ENCODE peak calls at places on chromosomes 12 and 14, in four cellular contexts. One of them, this sample, is unnamed.

GRCh38 chr12:89256060-89256459 is 96.2 kb downstream of the DUSP6 start:
- DNase-seq in GDM1: no peak
- DNase-seq in activated T-helper 9 cell treated with anti-CD3 and anti-CD28 coated beads, Interleukin-2, amount 50 U/mL, for 16 hours: no peak
- DNase-seq in memory B cell: no peak
- DNase-seq in this sample: no peak

GRCh38 chr12:130879212-130879686 is 7.4 kb downstream of the RAN start:
- DNase-seq in GDM1: no peak
- DNase-seq in activated T-helper 9 cell treated with anti-CD3 and anti-CD28 coated beads, Interleukin-2, amount 50 U/mL, for 16 hours: no peak
- DNase-seq in memory B cell: peak
- DNase-seq in this sample: no peak

GRCh38 chr12:93094988-93095737 is 166.1 kb upstream of the EEA1 start:
- DNase-seq in GDM1: no peak
- DNase-seq in activated T-helper 9 cell treated with anti-CD3 and anti-CD28 coated beads, Interleukin-2, amount 50 U/mL, for 16 hours: no peak
- DNase-seq in memory B cell: no peak
- DNase-seq in this sample: no peak

GRCh38 chr12:121800694-121801600 is 2.9 kb upstream of the SETD1B start:
- DNase-seq in GDM1: peak
- DNase-seq in activated T-helper 9 cell treated with anti-CD3 and anti-CD28 coated beads, Interleukin-2, amount 50 U/mL, for 16 hours: peak
- DNase-seq in memory B cell: no peak
- DNase-seq in this sample: no peak

GRCh38 chr14:64544607-64545312 is 4.2 kb downstream of the HSPA2 start:
- DNase-seq in GDM1: no peak
- DNase-seq in activated T-helper 9 cell treated with anti-CD3 and anti-CD28 coated beads, Interleukin-2, amount 50 U/mL, for 16 hours: no peak
- DNase-seq in memory B cell: no peak
- DNase-seq in this sample: no peak

GRCh38 chr12:63292476-63293228 is 141.7 kb upstream of the AVPR1A start:
- DNase-seq in GDM1: no peak
- DNase-seq in activated T-helper 9 cell treated with anti-CD3 and anti-CD28 coated beads, Interleukin-2, amount 50 U/mL, for 16 hours: no peak
- DNase-seq in memory B cell: no peak
- DNase-seq in this sample: no peak

GRCh38 chr12:72547593-72547992 is 275.4 kb downstream of the TRHDE start:
- DNase-seq in GDM1: no peak
- DNase-seq in activated T-helper 9 cell treated with anti-CD3 and anti-CD28 coated beads, Interleukin-2, amount 50 U/mL, for 16 hours: no peak
- DNase-seq in memory B cell: no peak
- DNase-seq in this sample: no peak

GRCh38 chr12:5988659-5989116 is 43.6 kb upstream of the ANO2 start:
- DNase-seq in GDM1: peak
- DNase-seq in activated T-helper 9 cell treated with anti-CD3 and anti-CD28 coated beads, Interleukin-2, amount 50 U/mL, for 16 hours: peak
- DNase-seq in memory B cell: peak
- DNase-seq in this sample: peak

GRCh38 chr12:109863961-109864712 is 16.2 kb downstream of the GLTP start:
- DNase-seq in GDM1: no peak
- DNase-seq in activated T-helper 9 cell treated with anti-CD3 and anti-CD28 coated beads, Interleukin-2, amount 50 U/mL, for 16 hours: no peak
- DNase-seq in memory B cell: no peak
- DNase-seq in this sample: no peak

GRCh38 chr12:103627189-103627855 is 40.2 kb downstream of the STAB2 start:
- DNase-seq in GDM1: no peak
- DNase-seq in activated T-helper 9 cell treated with anti-CD3 and anti-CD28 coated beads, Interleukin-2, amount 50 U/mL, for 16 hours: no peak
- DNase-seq in memory B cell: no peak
- DNase-seq in this sample: no peak

GRCh38 chr14:63650336-63650952 is 8.8 kb upstream of the WDR89 start:
- DNase-seq in GDM1: no peak
- DNase-seq in activated T-helper 9 cell treated with anti-CD3 and anti-CD28 coated beads, Interleukin-2, amount 50 U/mL, for 16 hours: no peak
- DNase-seq in memory B cell: no peak
- DNase-seq in this sample: no peak

GRCh38 chr14:75877292-75877691 is 104.5 kb downstream of the TGFB3 start:
- DNase-seq in GDM1: no peak
- DNase-seq in activated T-helper 9 cell treated with anti-CD3 and anti-CD28 coated beads, Interleukin-2, amount 50 U/mL, for 16 hours: no peak
- DNase-seq in memory B cell: no peak
- DNase-seq in this sample: no peak

GRCh38 chr12:62758216-62758615 is 176.7 kb downstream of the PPM1H start:
- DNase-seq in GDM1: no peak
- DNase-seq in activated T-helper 9 cell treated with anti-CD3 and anti-CD28 coated beads, Interleukin-2, amount 50 U/mL, for 16 hours: no peak
- DNase-seq in memory B cell: no peak
- DNase-seq in this sample: no peak

GRCh38 chr12:121937654-121938053 is 19.3 kb downstream of the CFAP251 start:
- DNase-seq in GDM1: no peak
- DNase-seq in activated T-helper 9 cell treated with anti-CD3 and anti-CD28 coated beads, Interleukin-2, amount 50 U/mL, for 16 hours: no peak
- DNase-seq in memory B cell: no peak
- DNase-seq in this sample: no peak

GRCh38 chr12:56839489-56840442 is 76.6 kb downstream of the HSD17B6 start:
- DNase-seq in GDM1: peak
- DNase-seq in activated T-helper 9 cell treated with anti-CD3 and anti-CD28 coated beads, Interleukin-2, amount 50 U/mL, for 16 hours: no peak
- DNase-seq in memory B cell: peak
- DNase-seq in this sample: no peak

GRCh38 chr12:80299976-80300375 is 144.1 kb upstream of the PTPRQ start:
- DNase-seq in GDM1: no peak
- DNase-seq in activated T-helper 9 cell treated with anti-CD3 and anti-CD28 coated beads, Interleukin-2, amount 50 U/mL, for 16 hours: no peak
- DNase-seq in memory B cell: no peak
- DNase-seq in this sample: no peak

GRCh38 chr14:76480426-76480825 is 104.5 kb downstream of the ESRRB start:
- DNase-seq in GDM1: no peak
- DNase-seq in activated T-helper 9 cell treated with anti-CD3 and anti-CD28 coated beads, Interleukin-2, amount 50 U/mL, for 16 hours: no peak
- DNase-seq in memory B cell: no peak
- DNase-seq in this sample: no peak

GRCh38 chr12:1815814-1816729 is 4.3 kb upstream of the LRTM2 start:
- DNase-seq in GDM1: no peak
- DNase-seq in activated T-helper 9 cell treated with anti-CD3 and anti-CD28 coated beads, Interleukin-2, amount 50 U/mL, for 16 hours: no peak
- DNase-seq in memory B cell: no peak
- DNase-seq in this sample: no peak

GRCh38 chr12:124385219-124385969 is 90.5 kb downstream of the RFLNA start:
- DNase-seq in GDM1: no peak
- DNase-seq in activated T-helper 9 cell treated with anti-CD3 and anti-CD28 coated beads, Interleukin-2, amount 50 U/mL, for 16 hours: no peak
- DNase-seq in memory B cell: no peak
- DNase-seq in this sample: no peak

GRCh38 chr14:101071493-101071891 is 168.0 kb upstream of the RTL1 start:
- DNase-seq in GDM1: no peak
- DNase-seq in activated T-helper 9 cell treated with anti-CD3 and anti-CD28 coated beads, Interleukin-2, amount 50 U/mL, for 16 hours: no peak
- DNase-seq in memory B cell: no peak
- DNase-seq in this sample: no peak

GRCh38 chr12:121568971-121569808 is 11.6 kb downstream of the KDM2B start:
- DNase-seq in GDM1: no peak
- DNase-seq in activated T-helper 9 cell treated with anti-CD3 and anti-CD28 coated beads, Interleukin-2, amount 50 U/mL, for 16 hours: no peak
- DNase-seq in memory B cell: no peak
- DNase-seq in this sample: peak

GRCh38 chr12:56461235-56462159 is 6.9 kb upstream of the SPRYD4 start:
- DNase-seq in GDM1: no peak
- DNase-seq in activated T-helper 9 cell treated with anti-CD3 and anti-CD28 coated beads, Interleukin-2, amount 50 U/mL, for 16 hours: no peak
- DNase-seq in memory B cell: no peak
- DNase-seq in this sample: no peak

GRCh38 chr14:90500665-90501370 is 104.0 kb downstream of the CALM1 start:
- DNase-seq in GDM1: no peak
- DNase-seq in activated T-helper 9 cell treated with anti-CD3 and anti-CD28 coated beads, Interleukin-2, amount 50 U/mL, for 16 hours: no peak
- DNase-seq in memory B cell: no peak
- DNase-seq in this sample: no peak